ENCODE peak calls at places on chromosomes 16 and 17, in six cellular contexts. B is neuronal stem cell, U is IMR-90, N is H9, D is mesenchymal stem cell, H is trophoblast cell. L is an unnamed sample.

GRCh38 chr17:36940313-36941264 is 3.3 kb downstream of the LHX1 start:
- DNase-seq in H (no peak), N (peak), B (no peak), D (no peak), U (no peak), L (no peak)

GRCh38 chr16:64657316-64658011 is 464.4 kb downstream of the CDH11 start:
- DNase-seq in B (no peak), U (peak), H (no peak), N (no peak), D (no peak), L (no peak)

GRCh38 chr16:87698241-87698640 is 67.5 kb downstream of the KLHDC4 start:
- DNase-seq in U (no peak), B (no peak), D (no peak), H (no peak), N (no peak), L (no peak)

GRCh38 chr17:47929218-47930000 is 12.0 kb upstream of the PNPO start:
- DNase-seq in B (no peak), D (no peak), H (no peak), U (no peak), N (no peak), L (no peak)

GRCh38 chr16:29734826-29735225 is 11.0 kb downstream of the C16orf54 start:
- DNase-seq in B (no peak), U (peak), D (no peak), N (no peak), H (no peak), L (no peak)

GRCh38 chr16:67339453-67339852 is 12.8 kb downstream of the LRRC36 start:
- DNase-seq in N (no peak), D (peak), B (no peak), H (peak), U (peak), L (no peak)

GRCh38 chr17:39739885-39740356 is 2.2 kb downstream of the GRB7 start:
- DNase-seq in B (no peak), N (peak), U (no peak), D (no peak), H (peak), L (peak)

GRCh38 chr16:77431131-77431670 is 3.6 kb downstream of the ADAMTS18 start:
- DNase-seq in D (no peak), H (no peak), U (no peak), N (no peak), B (no peak), L (no peak)

GRCh38 chr16:88658714-88659113 is 4.2 kb downstream of the MVD start:
- DNase-seq in D (no peak), H (no peak), B (no peak), U (no peak), N (no peak), L (no peak)

GRCh38 chr16:64841071-64841470 is 280.8 kb downstream of the CDH11 start:
- DNase-seq in U (peak), H (no peak), B (no peak), D (peak), N (no peak), L (no peak)

GRCh38 chr17:6654816-6655731 is 3.5 kb downstream of the C17orf100 start:
- DNase-seq in N (peak), H (peak), B (no peak), U (no peak), D (peak), L (peak)

GRCh38 chr17:22507823-22508222 is 815.5 kb downstream of the KCNJ18 start:
- DNase-seq in H (no peak), N (no peak), B (no peak), D (no peak), U (no peak), L (no peak)

GRCh38 chr16:66754211-66754610 is 2.8 kb upstream of the DYNC1LI2 start:
- DNase-seq in N (no peak), U (no peak), H (no peak), B (no peak), D (no peak), L (no peak)

GRCh38 chr17:73976676-73977521 is 226.6 kb upstream of the RPL38 start:
- DNase-seq in D (no peak), H (no peak), B (no peak), U (no peak), N (no peak), L (peak)

GRCh38 chr16:56513972-56514371 is 5.9 kb downstream of the BBS2 start:
- DNase-seq in B (no peak), U (peak), N (peak), H (peak), D (peak), L (peak)

GRCh38 chr17:48718781-48719641 is 3.3 kb downstream of the PRAC1 start:
- DNase-seq in H (no peak), U (no peak), N (peak), B (no peak), D (peak), L (peak)

GRCh38 chr17:70905796-70906195 is 736.5 kb downstream of the KCNJ2 start:
- DNase-seq in N (no peak), D (peak), B (no peak), U (peak), H (no peak), L (peak)

GRCh38 chr17:27323538-27324212 is 29.8 kb downstream of the WSB1 start:
- DNase-seq in N (peak), D (peak), H (peak), U (peak), B (no peak), L (peak)

GRCh38 chr16:89570342-89570923 is 5.1 kb upstream of the CPNE7 start:
- DNase-seq in H (no peak), U (no peak), N (no peak), B (no peak), D (no peak), L (no peak)

GRCh38 chr16:81774348-81774747 is 4.7 kb upstream of the PLCG2 start:
- DNase-seq in D (no peak), N (no peak), H (no peak), B (no peak), U (no peak), L (no peak)

GRCh38 chr17:78915872-78916632 is 9.1 kb downstream of the TIMP2 start:
- DNase-seq in N (no peak), U (no peak), D (peak), H (peak), B (no peak), L (peak)

GRCh38 chr17:40068584-40068916 is 5.8 kb downstream of the THRA start:
- DNase-seq in D (no peak), U (no peak), N (no peak), H (no peak), B (no peak), L (no peak)

GRCh38 chr16:21239646-21240045 is 6.1 kb downstream of the ANKS4B start:
- DNase-seq in U (no peak), B (no peak), N (no peak), H (no peak), D (no peak), L (no peak)

GRCh38 chr16:9847146-9847545 is 335.1 kb downstream of the GRIN2A start:
- DNase-seq in H (no peak), N (no peak), B (no peak), D (no peak), U (no peak), L (no peak)

GRCh38 chr16:66560107-66560506 is 6.1 kb upstream of the CMTM1 start:
- DNase-seq in H (no peak), D (no peak), B (no peak), N (no peak), U (no peak), L (no peak)

GRCh38 chr17:48894886-48895285 is 2.3 kb downstream of the ATP5MC1 start:
- DNase-seq in B (no peak), H (no peak), D (no peak), N (no peak), U (no peak), L (no peak)

DNA sequence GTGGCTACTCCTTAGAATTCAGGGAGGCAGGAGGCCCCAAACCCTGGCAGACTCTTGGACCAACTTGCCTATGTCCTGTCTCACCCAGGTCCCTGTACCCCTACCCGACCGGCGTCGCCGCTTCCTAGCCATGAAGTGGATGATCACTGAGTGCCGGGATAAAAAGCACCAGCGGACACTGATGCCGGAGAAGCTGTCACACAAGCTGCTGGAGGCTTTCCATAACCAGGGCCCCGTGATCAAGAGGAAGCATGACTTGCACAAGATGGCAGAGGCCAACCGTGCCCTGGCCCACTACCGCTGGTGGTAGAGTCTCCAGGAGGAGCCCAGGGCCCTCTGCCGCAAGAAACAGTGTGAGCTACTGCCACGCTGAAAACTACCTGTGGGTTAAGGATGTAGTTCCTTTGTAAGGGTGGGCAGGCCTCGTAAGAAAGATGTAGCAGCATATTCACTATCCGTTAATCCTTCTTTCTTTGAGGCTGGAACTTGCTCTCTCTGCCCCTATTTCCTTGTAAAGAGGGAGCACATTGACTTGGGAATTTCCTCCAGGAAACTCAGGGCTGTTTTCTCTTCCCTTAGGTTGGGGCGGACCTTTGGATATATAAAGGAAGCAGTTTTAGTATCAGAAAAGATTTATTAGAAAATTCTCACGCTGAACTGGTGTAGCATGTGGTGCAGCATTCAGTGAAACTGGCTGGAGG is 4.1 kb downstream of the MRPS7 start:
- DNase-seq in N (no peak), U (no peak), B (no peak), H (no peak), D (no peak), L (no peak)
- H2BK120ac ChIP-seq in N (no peak), U (no peak), B (no peak), H (no peak), D (no peak), L (no peak)

DNA sequence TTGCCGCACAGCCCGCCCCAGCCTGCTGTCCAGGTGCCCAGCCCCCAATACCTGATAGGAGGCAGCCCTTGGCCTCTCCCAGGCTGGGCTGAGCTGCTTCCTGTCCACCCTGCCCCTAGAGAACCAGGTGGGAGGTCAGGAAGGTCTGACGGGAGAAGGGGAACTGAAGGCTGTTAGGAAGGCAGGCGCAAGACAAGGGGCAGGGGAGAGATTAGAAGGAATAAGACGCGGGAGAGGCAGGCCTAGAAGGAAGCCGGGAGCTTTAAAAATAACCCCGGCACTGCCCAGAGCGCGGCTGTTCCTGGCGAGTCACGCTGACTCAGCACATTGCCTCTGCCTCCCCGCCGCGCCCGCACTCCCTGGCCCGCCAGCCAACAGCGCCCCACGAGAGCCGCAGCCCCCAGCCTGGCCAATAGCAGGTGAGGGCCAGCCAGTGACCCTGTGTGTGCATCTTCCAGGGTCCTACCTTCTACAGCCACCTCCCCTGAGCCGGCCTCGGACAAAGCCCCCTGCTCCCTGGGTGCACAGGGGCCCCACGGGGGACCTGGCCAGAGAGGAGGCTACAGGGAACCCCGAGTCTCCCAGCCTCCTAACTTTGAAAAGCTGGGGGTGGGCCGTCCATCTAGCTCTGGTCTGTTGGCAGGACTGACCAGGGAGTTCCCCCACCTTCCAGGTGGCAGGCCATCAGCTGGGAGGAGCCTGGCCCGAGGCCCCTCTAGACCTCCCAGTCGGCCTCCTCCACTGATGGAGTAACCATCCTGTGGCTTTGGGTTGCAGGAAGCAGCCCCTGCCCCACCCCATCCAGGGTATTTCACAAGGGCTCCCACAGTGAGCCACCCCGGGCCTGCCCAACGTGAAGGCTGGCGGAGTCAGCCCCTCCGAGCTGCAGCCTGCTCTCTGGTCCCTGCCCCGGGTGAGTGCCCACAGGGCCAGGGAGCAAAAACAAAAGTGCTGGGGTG is 4.0 kb downstream of the MAFG start:
- DNase-seq in N (peak), B (no peak), U (peak), H (peak), D (peak), L (peak)
- H2AK5ac ChIP-seq in N (no peak), B (peak), U (peak), H (peak), D (peak), L (peak)

DNA sequence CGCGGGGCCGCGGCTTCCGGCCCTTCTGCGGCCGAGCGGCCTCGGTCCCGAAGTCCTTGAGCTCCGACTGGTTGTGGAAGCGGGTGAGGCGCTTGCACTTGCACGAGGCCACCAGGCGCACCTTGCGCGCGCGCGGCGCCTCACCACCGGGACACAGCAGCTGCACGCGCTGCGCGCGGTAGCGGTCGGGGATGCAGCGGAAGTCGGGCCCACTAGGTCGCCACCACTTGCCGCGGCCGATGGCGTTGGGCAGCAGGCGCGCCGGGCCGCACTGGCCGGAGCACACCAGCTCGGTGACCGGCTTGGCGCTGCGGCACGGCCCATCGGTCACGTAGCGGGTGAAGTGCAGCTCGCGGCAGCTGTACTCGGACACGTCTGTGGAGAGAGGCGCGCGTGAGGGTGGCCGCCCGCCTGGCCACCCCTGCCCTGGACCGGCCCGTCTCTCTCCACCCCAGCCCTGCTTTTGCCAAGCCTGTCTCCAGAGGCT is 3.2 kb downstream of the SOST start:
- DNase-seq in H (peak), U (peak), N (peak), B (peak), D (peak), L (peak)
- H2BK120ac ChIP-seq in H (no peak), U (no peak), N (no peak), B (peak), D (no peak), L (no peak)

GRCh38 chr17:76268015-76268749 is 3.0 kb downstream of the UBALD2 start:
- DNase-seq in U (peak), B (no peak), H (peak), D (peak), N (no peak), L (peak)

GRCh38 chr17:76264755-76265623 is at the start of gene UBALD2:
- DNase-seq in B (peak), H (peak), D (peak), U (peak), N (peak), L (peak)

GRCh38 chr17:76265624-76266243 is 586 bp downstream of the UBALD2 start:
- DNase-seq in D (peak), N (no peak), U (peak), B (peak), H (peak), L (peak)

GRCh38 chr17:76266244-76266938 is 1.2 kb downstream of the UBALD2 start:
- DNase-seq in U (peak), D (peak), B (no peak), N (no peak), H (peak), L (peak)

GRCh38 chr17:76267051-76267576 is 2.0 kb downstream of the UBALD2 start:
- DNase-seq in H (no peak), D (no peak), N (no peak), U (no peak), B (no peak), L (no peak)
- H2AK5ac ChIP-seq in H (no peak), D (no peak), N (no peak), U (peak), B (no peak), L (no peak)

GRCh38 chr16:69097425-69097824 is 8.0 kb upstream of the HAS3 start:
- DNase-seq in D (no peak), U (no peak), B (no peak), H (no peak), N (no peak), L (no peak)
- H2BK120ac ChIP-seq in D (no peak), U (no peak), B (no peak), H (no peak), N (no peak), L (no peak)

DNA sequence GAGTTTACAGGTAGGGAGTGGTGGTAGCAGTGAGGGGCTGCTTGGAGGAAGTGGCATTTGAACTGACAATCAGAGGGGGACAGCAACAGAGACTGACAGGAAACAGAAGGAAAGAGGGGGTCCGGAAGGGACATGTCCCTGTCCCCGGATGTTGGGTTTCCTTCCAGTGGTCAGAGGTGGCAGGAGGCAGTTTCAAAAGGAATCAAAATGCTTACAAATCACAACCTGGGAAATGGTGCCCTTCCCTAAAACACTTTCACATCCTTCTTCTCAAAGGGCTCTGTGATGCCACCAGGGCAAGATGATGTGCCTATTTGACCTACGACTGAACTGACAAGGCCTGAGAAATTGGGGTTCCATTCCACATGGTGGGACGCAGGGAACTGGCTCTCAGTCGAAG is 19.7 kb downstream of the ADGRG1 start:
- DNase-seq in U (no peak), N (no peak), B (no peak), D (no peak), H (no peak), L (no peak)
- H2AK5ac ChIP-seq in U (peak), N (no peak), B (no peak), D (peak), H (no peak), L (no peak)